ENCODE peak calls at places on chromosomes 11 and 22, in nine cellular contexts. A, F, O, R, C, X, E, V and Z are unnamed samples.

GRCh38 chr22:32573991-32574390 is 99.4 kb downstream of the FBXO7 start:
- DNase-seq in A (no peak), F (no peak), O (no peak), R (no peak), C (no peak), X (no peak), E (no peak), V (no peak), Z (no peak)

GRCh38 chr11:44607324-44607962 is 42.0 kb downstream of the CD82 start:
- DNase-seq in A (no peak), F (no peak), O (no peak), R (no peak), C (peak), X (no peak), E (no peak), V (no peak), Z (peak)

GRCh38 chr22:26887456-26887855 is 230.1 kb downstream of the MIAT start:
- DNase-seq in A (no peak), F (no peak), O (no peak), R (no peak), C (peak), X (no peak), E (peak), V (no peak), Z (no peak)

GRCh38 chr22:27133951-27134664 is 476.7 kb downstream of the MIAT start:
- DNase-seq in A (no peak), F (no peak), O (no peak), R (no peak), C (peak), X (no peak), E (peak), V (peak), Z (peak)

GRCh38 chr11:17012712-17013547 is 1.3 kb downstream of the PLEKHA7 start:
- DNase-seq in A (peak), F (no peak), O (peak), R (no peak), C (peak), X (peak), E (peak), V (peak), Z (peak)

GRCh38 chr22:49269928-49270327 is 557.7 kb downstream of the BRD1 start:
- DNase-seq in A (peak), F (no peak), O (no peak), R (no peak), C (no peak), X (no peak), E (no peak), V (no peak), Z (no peak)

GRCh38 chr22:36756031-36756430 is 19.9 kb downstream of the IFT27 start:
- DNase-seq in A (no peak), F (no peak), O (no peak), R (no peak), C (no peak), X (no peak), E (no peak), V (no peak), Z (no peak)

GRCh38 chr22:50185384-50186087 is at the start of gene TRABD:
- DNase-seq in A (peak), F (no peak), O (peak), R (peak), C (peak), X (peak), E (peak), V (peak), Z (peak)

GRCh38 chr11:6745018-6745417 is 26.8 kb downstream of the OR2AG2 start:
- DNase-seq in A (no peak), F (no peak), O (no peak), R (no peak), C (no peak), X (no peak), E (no peak), V (no peak), Z (no peak)

GRCh38 chr22:17110791-17111550 is 10.2 kb downstream of the TMEM121B start:
- DNase-seq in A (no peak), F (no peak), O (no peak), R (no peak), C (no peak), X (no peak), E (no peak), V (no peak), Z (no peak)

GRCh38 chr11:110345756-110346155 is 49.3 kb upstream of the RDX start:
- DNase-seq in A (no peak), F (no peak), O (no peak), R (no peak), C (no peak), X (no peak), E (no peak), V (no peak), Z (peak)

GRCh38 chr11:94151311-94151710 is 22.7 kb downstream of the PANX1 start:
- DNase-seq in A (no peak), F (no peak), O (no peak), R (no peak), C (peak), X (no peak), E (no peak), V (no peak), Z (no peak)

GRCh38 chr11:118531597-118532084 is 649 bp downstream of the TMEM25 start:
- DNase-seq in A (no peak), F (no peak), O (no peak), R (no peak), C (no peak), X (no peak), E (peak), V (no peak), Z (no peak)

GRCh38 chr11:116730568-116730967 is 42.2 kb downstream of the BUD13 start:
- DNase-seq in A (no peak), F (no peak), O (peak), R (no peak), C (no peak), X (no peak), E (no peak), V (no peak), Z (no peak)

GRCh38 chr11:1916986-1917522 is 2.4 kb upstream of the TNNT3 start:
- DNase-seq in A (no peak), F (no peak), O (peak), R (no peak), C (no peak), X (no peak), E (no peak), V (no peak), Z (no peak)

GRCh38 chr11:88293931-88294330 is 43.6 kb downstream of the CTSC start:
- DNase-seq in A (no peak), F (no peak), O (no peak), R (no peak), C (peak), X (no peak), E (no peak), V (no peak), Z (no peak)

GRCh38 chr11:34706709-34707461 is 86.0 kb downstream of the EHF start:
- DNase-seq in A (no peak), F (no peak), O (no peak), R (no peak), C (no peak), X (no peak), E (no peak), V (no peak), Z (peak)

GRCh38 chr11:65414776-65415498 is 7.7 kb upstream of the NEAT1 start:
- DNase-seq in A (peak), F (no peak), O (no peak), R (no peak), C (peak), X (no peak), E (no peak), V (no peak), Z (no peak)

GRCh38 chr22:46835693-46836092 is 73.2 kb downstream of the TBC1D22A start:
- DNase-seq in A (no peak), F (no peak), O (no peak), R (no peak), C (no peak), X (no peak), E (no peak), V (no peak), Z (no peak)

GRCh38 chr22:27879923-27880322 is 39.1 kb downstream of the PITPNB start:
- DNase-seq in A (no peak), F (no peak), O (no peak), R (no peak), C (peak), X (no peak), E (peak), V (no peak), Z (no peak)

GRCh38 chr22:44698531-44699421 is 3.2 kb upstream of the PRR5 start:
- DNase-seq in A (peak), F (no peak), O (peak), R (no peak), C (peak), X (no peak), E (no peak), V (peak), Z (no peak)

GRCh38 chr11:16804104-16804947 is 65.9 kb downstream of the C11orf58 start:
- DNase-seq in A (no peak), F (no peak), O (no peak), R (no peak), C (peak), X (peak), E (no peak), V (no peak), Z (no peak)

GRCh38 chr22:38841211-38841610 is 2.6 kb downstream of the NPTXR start:
- DNase-seq in A (no peak), F (no peak), O (peak), R (no peak), C (no peak), X (no peak), E (no peak), V (no peak), Z (no peak)

GRCh38 chr22:31579835-31580242 is 82.2 kb downstream of the PISD start:
- DNase-seq in A (no peak), F (no peak), O (no peak), R (no peak), C (no peak), X (no peak), E (no peak), V (no peak), Z (no peak)

GRCh38 chr11:57323503-57324153 is 1.1 kb downstream of the TNKS1BP1 start:
- DNase-seq in A (no peak), F (no peak), O (peak), R (no peak), C (peak), X (no peak), E (peak), V (no peak), Z (no peak)

GRCh38 chr11:63609536-63609935 is 4.7 kb downstream of the PLAAT3 start:
- DNase-seq in A (no peak), F (no peak), O (peak), R (no peak), C (no peak), X (peak), E (no peak), V (no peak), Z (no peak)

GRCh38 chr11:102007567-102008437 is 39.4 kb upstream of the CFAP300 start:
- DNase-seq in A (no peak), F (no peak), O (no peak), R (no peak), C (peak), X (no peak), E (peak), V (no peak), Z (peak)

GRCh38 chr11:78425436-78425835 is 7.8 kb upstream of the GAB2 start:
- DNase-seq in A (no peak), F (no peak), O (no peak), R (no peak), C (no peak), X (no peak), E (no peak), V (no peak), Z (no peak)
- H3K27ac ChIP-seq in A (no peak), F (peak), O (no peak), R (no peak), C (no peak), X (no peak), E (no peak), V (peak), Z (no peak)

GRCh38 chr11:126457817-126458216 is 102.3 kb downstream of the ST3GAL4 start:
- DNase-seq in A (no peak), F (no peak), O (peak), R (no peak), C (no peak), X (no peak), E (no peak), V (no peak), Z (no peak)
- H3K27ac ChIP-seq in A (no peak), F (no peak), O (no peak), R (no peak), C (no peak), X (no peak), E (no peak), V (no peak), Z (no peak)

DNA sequence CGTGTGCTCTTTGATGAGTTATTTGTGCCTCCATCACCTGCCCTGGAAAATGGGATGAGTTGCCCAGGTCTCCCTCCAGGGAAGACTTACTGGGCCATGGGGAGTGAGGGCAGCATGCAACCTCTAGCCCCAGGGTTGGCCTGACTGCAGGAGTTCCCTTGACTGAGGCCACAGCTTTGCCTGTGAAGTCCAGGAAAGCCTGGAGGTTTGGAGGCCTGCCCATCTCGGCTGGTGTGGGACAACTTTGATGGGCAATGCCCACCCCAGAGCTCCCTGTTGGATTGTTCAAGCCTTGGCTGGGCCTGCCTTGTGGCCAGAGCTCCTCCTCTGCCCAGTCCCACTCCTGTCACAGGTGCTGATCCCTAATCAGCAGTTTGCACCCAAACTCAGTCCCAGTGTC is 266.1 kb upstream of the B3GAT1 start:
- DNase-seq in A (no peak), F (no peak), O (no peak), R (no peak), C (no peak), X (no peak), E (no peak), V (no peak), Z (no peak)
- H3K27ac ChIP-seq in A (no peak), F (no peak), O (no peak), R (no peak), C (no peak), X (no peak), E (no peak), V (no peak), Z (no peak)

DNA sequence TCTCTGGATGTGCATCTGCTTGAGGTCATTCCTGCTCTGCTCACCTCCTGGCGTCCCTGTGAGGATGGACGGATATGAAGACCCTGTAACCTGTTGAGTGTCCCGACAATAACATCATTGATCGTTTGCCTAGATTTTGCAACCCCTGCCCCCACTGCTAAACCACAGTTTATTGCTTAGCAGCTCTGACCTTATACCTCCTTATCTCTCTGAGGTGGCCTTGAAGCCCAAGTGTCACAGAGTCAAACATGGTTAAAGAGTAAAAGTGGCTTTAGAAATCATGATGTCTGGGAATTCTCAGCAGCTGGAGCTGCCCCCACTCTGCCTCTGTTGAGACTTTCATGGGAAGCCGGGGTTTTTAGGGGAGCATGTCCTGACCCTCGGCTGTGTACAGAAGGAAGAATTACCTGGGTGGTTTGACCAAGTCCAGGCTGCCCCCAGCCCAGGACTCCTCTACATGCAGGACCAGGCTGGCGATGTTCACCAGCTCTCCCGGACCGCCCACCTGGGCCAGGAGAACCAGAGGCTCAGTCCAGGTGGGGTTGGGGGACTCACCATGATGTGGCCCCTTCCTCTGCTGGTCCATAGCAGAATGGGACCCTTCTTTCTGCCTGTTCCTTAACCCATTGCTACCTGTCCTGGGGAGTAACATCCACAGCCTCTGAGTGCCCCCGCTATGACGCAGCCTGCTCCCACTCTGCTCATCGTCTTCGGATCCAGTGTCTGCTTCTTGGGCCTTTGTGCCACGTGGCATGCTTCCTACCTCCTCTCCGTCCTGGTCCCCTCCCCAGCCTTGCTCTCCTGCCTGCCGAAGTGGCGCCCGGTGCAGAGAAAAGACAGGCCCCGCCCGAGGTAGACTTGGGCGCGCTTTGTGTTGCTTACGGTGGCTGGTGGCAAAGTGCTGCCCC is 33.4 kb upstream of the FTH1 start:
- DNase-seq in A (no peak), F (no peak), O (no peak), R (no peak), C (no peak), X (no peak), E (no peak), V (no peak), Z (no peak)
- H3K27ac ChIP-seq in A (no peak), F (no peak), O (no peak), R (no peak), C (no peak), X (no peak), E (peak), V (no peak), Z (no peak)

GRCh38 chr11:72762641-72763304 is 10.6 kb upstream of the ARAP1 start:
- DNase-seq in A (no peak), F (no peak), O (no peak), R (no peak), C (no peak), X (no peak), E (no peak), V (no peak), Z (no peak)

GRCh38 chr11:72766152-72766902 is 14.1 kb upstream of the ARAP1 start:
- DNase-seq in A (no peak), F (no peak), O (no peak), R (no peak), C (no peak), X (no peak), E (no peak), V (no peak), Z (no peak)

GRCh38 chr11:72764503-72764902 is 12.3 kb upstream of the ARAP1 start:
- DNase-seq in A (peak), F (no peak), O (no peak), R (no peak), C (no peak), X (no peak), E (no peak), V (no peak), Z (no peak)

GRCh38 chr11:72760543-72761400 is 8.6 kb upstream of the ARAP1 start:
- DNase-seq in A (no peak), F (no peak), O (no peak), R (no peak), C (peak), X (no peak), E (no peak), V (no peak), Z (no peak)

DNA sequence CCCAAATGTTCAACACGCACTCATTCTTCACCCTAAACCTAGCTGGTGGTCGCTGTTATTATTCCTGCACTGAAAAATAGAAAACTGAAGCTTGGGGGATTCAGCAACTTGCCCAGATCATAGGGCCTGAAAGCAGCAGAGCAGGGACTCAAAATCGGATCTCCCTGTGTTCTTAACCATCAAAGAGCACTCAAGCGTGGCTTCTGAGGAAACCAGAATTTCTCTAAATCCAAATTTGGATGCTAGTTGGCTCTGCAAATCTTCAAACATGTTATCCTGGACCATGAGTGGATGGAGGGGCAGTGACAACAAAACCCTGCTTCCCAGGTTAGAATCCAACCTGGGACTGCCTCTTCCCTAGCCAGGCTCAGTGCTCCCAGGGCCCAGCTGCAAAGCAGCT is 11.6 kb upstream of the ARAP1 start:
- DNase-seq in A (no peak), F (no peak), O (no peak), R (no peak), C (no peak), X (no peak), E (no peak), V (no peak), Z (no peak)
- H3K27ac ChIP-seq in A (no peak), F (no peak), O (no peak), R (no peak), C (no peak), X (no peak), E (no peak), V (no peak), Z (no peak)

GRCh38 chr11:96272542-96273306 is 70.3 kb downstream of the MAML2 start:
- DNase-seq in A (no peak), F (no peak), O (no peak), R (no peak), C (peak), X (no peak), E (no peak), V (no peak), Z (no peak)
- H3K27ac ChIP-seq in A (peak), F (peak), O (no peak), R (peak), C (no peak), X (no peak), E (no peak), V (no peak), Z (peak)

DNA sequence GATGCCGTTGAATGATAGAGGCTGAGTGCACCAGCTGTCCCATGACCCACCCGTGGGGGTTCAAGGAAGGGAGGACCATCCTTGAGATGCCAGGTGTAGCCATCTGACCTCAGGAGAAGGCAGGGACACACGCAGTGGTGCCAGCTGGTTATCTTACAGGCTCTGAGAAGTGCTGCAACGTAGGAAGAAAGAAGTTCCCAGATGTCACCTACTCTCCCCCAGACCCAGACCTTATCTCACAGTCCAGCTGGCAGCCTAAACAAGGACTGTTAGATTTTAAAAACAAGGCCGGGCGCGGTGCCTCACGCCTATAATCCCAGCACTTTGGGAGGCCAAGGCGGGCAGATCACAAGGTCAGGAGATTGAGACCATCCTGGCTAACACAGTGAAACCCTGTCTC is 1307.6 kb downstream of the TBC1D22A start:
- DNase-seq in A (no peak), F (no peak), O (no peak), R (no peak), C (no peak), X (no peak), E (no peak), V (no peak), Z (no peak)
- H3K27ac ChIP-seq in A (no peak), F (no peak), O (no peak), R (no peak), C (no peak), X (no peak), E (no peak), V (no peak), Z (no peak)

DNA sequence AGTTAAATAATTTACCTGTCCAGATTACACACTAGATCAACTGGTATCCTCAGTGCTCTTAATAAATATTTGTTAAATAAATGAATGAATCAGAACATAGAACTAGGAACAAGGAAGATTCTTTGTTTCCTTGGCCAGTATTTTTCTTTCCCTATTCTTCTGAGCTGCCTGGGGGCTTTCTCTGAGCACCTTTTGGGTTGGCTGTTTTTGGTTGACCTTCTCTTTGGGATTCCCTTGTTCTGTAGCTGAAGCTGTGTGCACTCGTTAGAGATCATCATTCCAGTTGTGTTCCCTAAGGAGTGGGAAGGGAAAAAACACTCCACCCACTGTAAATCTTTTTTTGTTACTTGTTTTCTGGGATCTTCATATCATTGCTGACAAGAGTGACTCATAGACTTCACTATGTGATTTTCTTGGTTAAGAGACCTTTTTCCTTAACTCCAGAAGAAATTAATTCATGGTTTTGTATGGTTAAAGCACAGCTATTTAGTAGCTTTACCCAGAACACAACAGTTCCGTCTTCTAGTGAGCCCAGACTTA is 84.3 kb downstream of the STIM1 start:
- DNase-seq in A (no peak), F (no peak), O (no peak), R (no peak), C (peak), X (no peak), E (no peak), V (no peak), Z (no peak)
- H3K27ac ChIP-seq in A (no peak), F (peak), O (peak), R (peak), C (peak), X (no peak), E (no peak), V (peak), Z (peak)